ENCODE peak calls at places on chromosomes 11 and 22, in five cellular contexts. One of them, this sample, is unnamed.

GRCh38 chr11:34609850-34610249 is 11.0 kb upstream of the EHF start:
- DNase-seq in left ventricle myocardium inferior: no peak
- DNase-seq in Caco-2: no peak
- DNase-seq in HCT116: no peak
- DNase-seq in fibroblast of mammary gland: no peak
- DNase-seq in this sample: no peak

GRCh38 chr11:103380031-103380430 is 270.8 kb downstream of the DYNC2H1 start:
- DNase-seq in left ventricle myocardium inferior: no peak
- DNase-seq in fibroblast of mammary gland: no peak
- DNase-seq in HCT116: no peak
- DNase-seq in Caco-2: no peak
- DNase-seq in this sample: no peak

GRCh38 chr11:10658621-10659338 is 34.8 kb downstream of the IRAG1 start:
- DNase-seq in left ventricle myocardium inferior: no peak
- DNase-seq in Caco-2: no peak
- DNase-seq in fibroblast of mammary gland: no peak
- DNase-seq in HCT116: no peak
- DNase-seq in this sample: no peak

GRCh38 chr22:26547837-26548236 is 35.6 kb upstream of the TFIP11 start:
- DNase-seq in HCT116: no peak
- DNase-seq in fibroblast of mammary gland: no peak
- DNase-seq in left ventricle myocardium inferior: no peak
- DNase-seq in Caco-2: no peak
- DNase-seq in this sample: no peak

GRCh38 chr22:34993548-34993947 is 72.4 kb upstream of the ISX start:
- DNase-seq in Caco-2: no peak
- DNase-seq in left ventricle myocardium inferior: no peak
- DNase-seq in fibroblast of mammary gland: no peak
- DNase-seq in HCT116: no peak
- DNase-seq in this sample: no peak

GRCh38 chr22:33492210-33492651 is 428.0 kb downstream of the LARGE1 start:
- DNase-seq in Caco-2: peak
- DNase-seq in fibroblast of mammary gland: no peak
- DNase-seq in HCT116: no peak
- DNase-seq in left ventricle myocardium inferior: no peak
- DNase-seq in this sample: no peak

GRCh38 chr11:47186937-47187681 is 875 bp upstream of the PACSIN3 start:
- DNase-seq in fibroblast of mammary gland: peak
- DNase-seq in HCT116: no peak
- DNase-seq in left ventricle myocardium inferior: peak
- DNase-seq in Caco-2: peak
- DNase-seq in this sample: peak

GRCh38 chr11:123253909-123254308 is 58.9 kb upstream of the CLMP start:
- DNase-seq in fibroblast of mammary gland: peak
- DNase-seq in HCT116: no peak
- DNase-seq in Caco-2: no peak
- DNase-seq in left ventricle myocardium inferior: no peak
- DNase-seq in this sample: no peak

GRCh38 chr22:36566720-36567119 is 37.8 kb upstream of the EIF3D start:
- DNase-seq in left ventricle myocardium inferior: no peak
- DNase-seq in Caco-2: no peak
- DNase-seq in HCT116: no peak
- DNase-seq in fibroblast of mammary gland: no peak
- DNase-seq in this sample: no peak

GRCh38 chr22:28143206-28143605 is 224.2 kb upstream of the PITPNB start:
- DNase-seq in left ventricle myocardium inferior: no peak
- DNase-seq in HCT116: no peak
- DNase-seq in Caco-2: no peak
- DNase-seq in fibroblast of mammary gland: no peak
- DNase-seq in this sample: no peak

GRCh38 chr11:37509471-37509870 is 911.4 kb upstream of the RAG2 start:
- DNase-seq in fibroblast of mammary gland: no peak
- DNase-seq in HCT116: no peak
- DNase-seq in left ventricle myocardium inferior: no peak
- DNase-seq in Caco-2: no peak
- DNase-seq in this sample: no peak

GRCh38 chr11:76172583-76172982 is 33.7 kb downstream of the WNT11 start:
- DNase-seq in Caco-2: no peak
- DNase-seq in HCT116: no peak
- DNase-seq in left ventricle myocardium inferior: no peak
- DNase-seq in fibroblast of mammary gland: no peak
- DNase-seq in this sample: no peak

GRCh38 chr22:38017272-38017920 is 33.0 kb upstream of the SOX10 start:
- DNase-seq in left ventricle myocardium inferior: peak
- DNase-seq in Caco-2: no peak
- DNase-seq in fibroblast of mammary gland: peak
- DNase-seq in HCT116: no peak
- DNase-seq in this sample: peak

GRCh38 chr22:45590262-45590661 is 81.4 kb upstream of the ATXN10 start:
- DNase-seq in HCT116: no peak
- DNase-seq in left ventricle myocardium inferior: no peak
- DNase-seq in Caco-2: no peak
- DNase-seq in fibroblast of mammary gland: no peak
- DNase-seq in this sample: no peak

GRCh38 chr11:27213232-27213660 is 149.8 kb downstream of the CCDC34 start:
- DNase-seq in HCT116: no peak
- DNase-seq in Caco-2: no peak
- DNase-seq in fibroblast of mammary gland: peak
- DNase-seq in left ventricle myocardium inferior: no peak
- DNase-seq in this sample: peak

GRCh38 chr22:49767355-49768062 is 60.2 kb downstream of the BRD1 start:
- DNase-seq in HCT116: peak
- DNase-seq in left ventricle myocardium inferior: peak
- DNase-seq in fibroblast of mammary gland: peak
- DNase-seq in Caco-2: peak
- DNase-seq in this sample: peak

GRCh38 chr11:112269139-112269538 is 8.5 kb upstream of the PLET1 start:
- DNase-seq in fibroblast of mammary gland: no peak
- DNase-seq in HCT116: no peak
- DNase-seq in left ventricle myocardium inferior: no peak
- DNase-seq in Caco-2: no peak
- DNase-seq in this sample: peak

GRCh38 chr22:23685205-23685784 is 5.5 kb upstream of the RGL4 start:
- DNase-seq in left ventricle myocardium inferior: no peak
- DNase-seq in HCT116: no peak
- DNase-seq in Caco-2: no peak
- DNase-seq in fibroblast of mammary gland: peak
- DNase-seq in this sample: peak

GRCh38 chr22:42721045-42721434 is 370 bp upstream of the A4GALT start:
- DNase-seq in left ventricle myocardium inferior: no peak
- DNase-seq in HCT116: no peak
- DNase-seq in fibroblast of mammary gland: no peak
- DNase-seq in Caco-2: no peak
- DNase-seq in this sample: no peak

GRCh38 chr11:69646493-69647201 is 5.7 kb downstream of the CCND1 start:
- DNase-seq in Caco-2: peak
- DNase-seq in left ventricle myocardium inferior: no peak
- DNase-seq in HCT116: no peak
- DNase-seq in fibroblast of mammary gland: no peak
- DNase-seq in this sample: no peak

GRCh38 chr11:132438418-132438817 is 1068.0 kb downstream of the NTM start:
- DNase-seq in fibroblast of mammary gland: no peak
- DNase-seq in HCT116: no peak
- DNase-seq in left ventricle myocardium inferior: no peak
- DNase-seq in Caco-2: no peak
- DNase-seq in this sample: no peak

GRCh38 chr11:94134651-94135512 is 6.2 kb downstream of the PANX1 start:
- DNase-seq in fibroblast of mammary gland: peak
- DNase-seq in left ventricle myocardium inferior: peak
- DNase-seq in Caco-2: no peak
- DNase-seq in HCT116: no peak
- DNase-seq in this sample: no peak

DNA sequence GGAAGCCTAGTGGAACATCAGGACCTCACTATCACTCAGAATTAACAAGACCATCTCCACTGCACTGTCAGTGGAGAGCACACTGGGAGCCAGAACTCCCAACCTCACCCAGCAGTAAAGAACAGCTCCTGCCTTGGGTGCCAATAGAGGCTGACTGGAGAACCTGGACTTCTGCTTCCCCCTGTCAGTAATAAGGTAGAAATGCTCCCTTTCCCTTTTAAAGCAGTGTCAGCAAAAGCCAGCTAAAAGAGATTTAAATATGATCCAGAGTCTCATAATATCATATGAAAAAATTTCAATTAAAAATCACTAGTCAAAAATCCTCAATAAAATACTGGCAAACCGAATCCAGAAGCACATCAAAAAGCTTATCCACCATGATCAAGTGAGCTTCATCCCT is 82.8 kb downstream of the SPATA19 start:
- DNase-seq in Caco-2: no peak
- DNase-seq in fibroblast of mammary gland: no peak
- DNase-seq in HCT116: no peak
- DNase-seq in left ventricle myocardium inferior: no peak
- DNase-seq in this sample: no peak
- TF ChIP-seq CTCF in Caco-2: no peak
- TF ChIP-seq CTCF in fibroblast of mammary gland: no peak
- TF ChIP-seq CTCF in HCT116: no peak
- TF ChIP-seq CTCF in left ventricle myocardium inferior: peak
- TF ChIP-seq CTCF in this sample: no peak

GRCh38 chr11:61069427-61069826 is 32.9 kb upstream of the CD5 start:
- DNase-seq in left ventricle myocardium inferior: no peak
- DNase-seq in Caco-2: peak
- DNase-seq in HCT116: no peak
- DNase-seq in fibroblast of mammary gland: no peak
- DNase-seq in this sample: no peak

GRCh38 chr11:61068581-61068980 is 33.7 kb upstream of the CD5 start:
- DNase-seq in Caco-2: no peak
- DNase-seq in HCT116: no peak
- DNase-seq in fibroblast of mammary gland: no peak
- DNase-seq in left ventricle myocardium inferior: no peak
- DNase-seq in this sample: no peak

GRCh38 chr11:61066645-61067044 is 35.6 kb upstream of the CD5 start:
- DNase-seq in HCT116: no peak
- DNase-seq in fibroblast of mammary gland: no peak
- DNase-seq in left ventricle myocardium inferior: no peak
- DNase-seq in Caco-2: no peak
- DNase-seq in this sample: no peak

GRCh38 chr11:61067782-61068181 is 34.5 kb upstream of the CD5 start:
- DNase-seq in HCT116: no peak
- DNase-seq in Caco-2: no peak
- DNase-seq in left ventricle myocardium inferior: no peak
- DNase-seq in fibroblast of mammary gland: no peak
- DNase-seq in this sample: no peak

DNA sequence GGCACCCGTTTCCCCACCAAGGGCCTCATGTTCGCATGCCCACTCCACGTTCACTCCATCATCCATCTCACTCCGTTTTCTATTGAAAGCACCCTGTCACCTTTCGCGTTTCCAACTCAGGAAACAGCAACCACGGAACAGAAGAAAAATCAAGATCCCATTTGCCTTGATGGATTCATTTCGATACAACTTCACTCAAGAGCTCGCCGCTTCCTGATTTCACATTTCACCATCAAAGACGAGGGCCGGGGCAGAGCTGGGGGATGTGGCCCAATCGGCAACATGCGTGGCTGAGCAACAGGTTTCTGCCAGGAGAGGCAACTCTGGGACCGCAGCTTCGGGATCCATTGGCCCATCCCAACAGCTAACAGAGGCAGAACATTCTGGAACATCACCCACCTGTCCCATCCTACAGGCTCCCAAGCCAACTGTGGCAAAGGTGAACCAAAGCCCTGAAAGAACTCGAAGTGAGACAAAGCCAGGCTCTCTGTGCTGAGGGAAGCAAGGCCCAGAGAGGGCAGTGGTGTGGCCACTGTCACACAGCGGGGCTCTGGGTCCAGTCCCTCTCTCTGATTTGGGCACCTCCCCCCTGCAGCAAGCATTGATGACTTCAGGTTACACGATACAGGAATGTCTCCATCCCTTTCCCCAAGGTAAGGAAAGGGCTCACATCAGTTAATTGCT is 36.2 kb upstream of the CD5 start:
- DNase-seq in left ventricle myocardium inferior: no peak
- DNase-seq in Caco-2: no peak
- DNase-seq in HCT116: no peak
- DNase-seq in fibroblast of mammary gland: no peak
- DNase-seq in this sample: no peak
- TF ChIP-seq CTCF in left ventricle myocardium inferior: no peak
- TF ChIP-seq CTCF in Caco-2: no peak
- TF ChIP-seq CTCF in HCT116: no peak
- TF ChIP-seq CTCF in fibroblast of mammary gland: no peak
- TF ChIP-seq CTCF in this sample: no peak

GRCh38 chr11:3014314-3014938 is 22.3 kb upstream of the NAP1L4 start:
- DNase-seq in fibroblast of mammary gland: no peak
- DNase-seq in HCT116: no peak
- DNase-seq in left ventricle myocardium inferior: no peak
- DNase-seq in Caco-2: no peak
- DNase-seq in this sample: no peak

GRCh38 chr11:3014943-3015342 is 22.8 kb upstream of the NAP1L4 start:
- DNase-seq in HCT116: no peak
- DNase-seq in left ventricle myocardium inferior: no peak
- DNase-seq in fibroblast of mammary gland: no peak
- DNase-seq in Caco-2: no peak
- DNase-seq in this sample: no peak

GRCh38 chr11:3020011-3020410 is 27.9 kb upstream of the NAP1L4 start:
- DNase-seq in HCT116: no peak
- DNase-seq in left ventricle myocardium inferior: no peak
- DNase-seq in Caco-2: no peak
- DNase-seq in fibroblast of mammary gland: no peak
- DNase-seq in this sample: no peak

GRCh38 chr11:3015796-3016195 is 23.7 kb upstream of the NAP1L4 start:
- DNase-seq in left ventricle myocardium inferior: no peak
- DNase-seq in HCT116: no peak
- DNase-seq in fibroblast of mammary gland: peak
- DNase-seq in Caco-2: no peak
- DNase-seq in this sample: no peak

DNA sequence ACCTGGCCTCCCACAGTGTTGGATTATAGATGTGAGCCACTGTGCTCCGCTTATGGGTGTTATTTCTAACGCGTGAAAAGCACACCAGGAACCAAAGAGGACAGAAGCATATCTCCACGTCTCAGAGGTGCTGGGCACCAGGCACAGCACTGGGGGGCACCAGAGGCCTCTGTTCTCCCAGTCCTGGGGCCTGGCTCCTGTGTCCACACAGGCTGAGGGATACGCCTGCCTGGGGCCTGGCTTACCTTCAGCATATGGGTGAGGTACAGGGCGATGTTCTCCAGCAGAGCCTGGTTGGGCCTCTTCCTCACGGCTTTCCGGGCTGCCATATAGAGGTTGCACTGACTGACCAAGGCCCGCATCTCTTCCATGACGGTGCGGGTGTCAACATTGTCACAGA is 24.7 kb upstream of the NAP1L4 start:
- DNase-seq in Caco-2: no peak
- DNase-seq in left ventricle myocardium inferior: no peak
- DNase-seq in fibroblast of mammary gland: no peak
- DNase-seq in HCT116: no peak
- DNase-seq in this sample: no peak
- TF ChIP-seq CTCF in Caco-2: no peak
- TF ChIP-seq CTCF in left ventricle myocardium inferior: no peak
- TF ChIP-seq CTCF in fibroblast of mammary gland: peak
- TF ChIP-seq CTCF in HCT116: no peak
- TF ChIP-seq CTCF in this sample: no peak

DNA sequence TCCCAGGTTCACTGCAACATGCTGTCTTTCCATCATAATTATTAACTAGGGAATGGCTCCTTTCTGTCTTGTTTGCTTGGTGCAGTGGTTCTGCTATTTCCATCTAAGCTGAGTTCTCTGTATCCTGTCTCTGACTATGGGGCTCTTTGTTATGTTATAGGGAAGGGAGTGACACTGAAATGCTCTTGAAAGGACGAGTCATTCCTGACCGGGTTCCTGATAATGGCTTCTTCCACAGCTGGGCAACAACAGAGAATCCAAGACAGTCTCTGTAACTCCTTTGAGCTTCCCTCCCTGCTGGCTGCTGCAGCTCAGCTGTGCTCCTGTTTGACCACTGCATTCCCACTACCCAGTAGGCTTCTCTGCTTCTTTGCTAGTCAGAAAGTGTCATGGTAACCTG is 24.1 kb downstream of the OR2AT4 start:
- DNase-seq in left ventricle myocardium inferior: no peak
- DNase-seq in fibroblast of mammary gland: no peak
- DNase-seq in HCT116: no peak
- DNase-seq in Caco-2: no peak
- DNase-seq in this sample: no peak
- TF ChIP-seq CTCF in left ventricle myocardium inferior: no peak
- TF ChIP-seq CTCF in fibroblast of mammary gland: no peak
- TF ChIP-seq CTCF in HCT116: no peak
- TF ChIP-seq CTCF in Caco-2: no peak
- TF ChIP-seq CTCF in this sample: no peak